ENCODE peak calls at places on chromosomes 13 and 19, in nine cellular contexts. B, H, Q, V, A, N, J, K and Y are unnamed samples.

GRCh38 chr13:35693142-35693784 is 216.8 kb upstream of the MAB21L1 start:
- DNase-seq in Q (no peak), H (no peak), B (no peak), K (no peak), A (peak), V (no peak), N (no peak), J (no peak), Y (no peak)

GRCh38 chr13:46551410-46552301 is 1.3 kb upstream of the LRCH1 start:
- DNase-seq in N (peak), Q (no peak), H (peak), A (peak), K (peak), B (peak), J (no peak), V (peak), Y (no peak)

GRCh38 chr13:111187879-111188643 is 73.0 kb downstream of the ARHGEF7 start:
- DNase-seq in N (no peak), V (peak), J (no peak), H (no peak), A (peak), Q (no peak), B (no peak), K (peak), Y (no peak)

GRCh38 chr19:16042533-16043085 is 33.7 kb upstream of the TPM4 start:
- DNase-seq in J (no peak), N (no peak), A (no peak), K (no peak), V (peak), Q (no peak), H (no peak), B (no peak), Y (no peak)

GRCh38 chr19:4194353-4194752 is 11.9 kb downstream of the ANKRD24 start:
- DNase-seq in Q (no peak), A (no peak), B (no peak), K (no peak), N (no peak), H (no peak), V (no peak), J (no peak), Y (no peak)

GRCh38 chr19:43699506-43700367 is 16.1 kb upstream of the IRGC start:
- DNase-seq in H (peak), N (no peak), A (peak), V (peak), J (no peak), Q (no peak), B (peak), K (peak), Y (no peak)

GRCh38 chr19:30718728-30719127 is 346.5 kb downstream of the ZNF536 start:
- DNase-seq in A (no peak), V (no peak), J (no peak), H (no peak), K (no peak), N (no peak), B (peak), Q (no peak), Y (no peak)

GRCh38 chr19:16223746-16224145 is 26.0 kb downstream of the AP1M1 start:
- DNase-seq in Q (no peak), V (no peak), N (no peak), K (no peak), A (no peak), J (no peak), B (no peak), H (no peak), Y (no peak)

GRCh38 chr19:48051345-48052033 is 7.6 kb upstream of the CABP5 start:
- DNase-seq in A (no peak), K (no peak), H (no peak), B (no peak), J (no peak), V (no peak), Q (no peak), N (no peak), Y (no peak)

GRCh38 chr19:10105241-10106099 is 692 bp upstream of the PPAN start:
- DNase-seq in H (no peak), J (no peak), N (peak), B (no peak), A (no peak), K (peak), V (no peak), Q (no peak), Y (no peak)

GRCh38 chr19:24000656-24001055 is 86.0 kb downstream of the ZNF726 start:
- DNase-seq in N (no peak), V (no peak), H (no peak), B (no peak), Q (no peak), A (no peak), K (no peak), J (no peak), Y (no peak)

GRCh38 chr19:46979770-46980105 is 39.9 kb upstream of the NPAS1 start:
- DNase-seq in J (no peak), N (no peak), V (no peak), K (no peak), Q (no peak), B (no peak), A (no peak), H (no peak), Y (no peak)

GRCh38 chr13:20090349-20090748 is 70.5 kb downstream of the GJA3 start:
- DNase-seq in B (no peak), A (peak), J (no peak), Q (no peak), H (no peak), N (no peak), V (no peak), K (no peak), Y (no peak)

GRCh38 chr13:95391325-95391724 is 90.1 kb upstream of the ABCC4 start:
- DNase-seq in H (no peak), V (no peak), N (no peak), Q (no peak), J (no peak), B (peak), A (peak), K (no peak), Y (no peak)

GRCh38 chr19:14558370-14559066 is 13.3 kb downstream of the NDUFB7 start:
- DNase-seq in B (no peak), N (no peak), Q (no peak), K (no peak), J (no peak), V (no peak), A (no peak), H (no peak), Y (no peak)

GRCh38 chr13:66915596-66916185 is 314.4 kb downstream of the PCDH9 start:
- DNase-seq in J (no peak), Q (no peak), A (peak), N (no peak), V (peak), K (no peak), H (no peak), B (no peak), Y (no peak)

GRCh38 chr13:78649997-78650724 is 8.8 kb downstream of the OBI1 start:
- DNase-seq in J (no peak), K (no peak), V (peak), B (no peak), H (no peak), N (no peak), Q (no peak), A (no peak), Y (no peak)

GRCh38 chr19:42032428-42032827 is 37.6 kb downstream of the GRIK5 start:
- DNase-seq in J (no peak), N (no peak), K (no peak), Q (peak), B (no peak), H (no peak), A (no peak), V (no peak), Y (no peak)

GRCh38 chr19:21603431-21604153 is 98.2 kb downstream of the ZNF429 start:
- DNase-seq in V (no peak), K (no peak), Q (no peak), N (no peak), J (no peak), A (no peak), H (no peak), B (no peak), Y (no peak)

GRCh38 chr19:36092566-36092965 is 18.4 kb upstream of the OVOL3 start:
- DNase-seq in J (no peak), N (no peak), Q (no peak), V (no peak), H (no peak), B (no peak), A (no peak), K (no peak), Y (no peak)

DNA sequence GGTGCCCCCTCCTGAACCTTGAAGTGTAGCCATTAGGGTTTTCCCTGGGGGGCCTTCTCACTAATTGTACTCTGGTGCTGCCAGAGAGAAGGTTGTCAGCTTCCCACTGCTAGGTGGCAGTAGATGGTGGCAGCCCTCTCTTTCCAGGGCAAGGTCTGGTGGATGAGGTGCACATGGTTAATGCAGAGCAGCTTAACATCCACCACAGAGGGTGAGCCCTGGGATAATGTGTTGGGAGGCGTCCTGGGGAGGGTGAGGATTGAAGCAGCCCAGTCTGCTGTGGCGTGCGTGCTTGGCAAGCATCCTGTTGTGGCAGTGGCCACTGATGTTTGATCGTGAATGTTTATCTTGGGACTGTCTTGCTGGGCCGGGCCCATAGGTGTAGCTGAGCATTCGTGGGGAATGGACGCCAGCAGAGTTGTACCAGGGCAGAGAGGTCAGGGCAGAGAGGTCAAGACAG is 5.8 kb downstream of the EGLN2 start:
- DNase-seq in H (no peak), J (no peak), K (no peak), N (no peak), B (no peak), Q (no peak), V (no peak), A (no peak), Y (no peak)
- TF ChIP-seq CTCF in H (no peak), J (no peak), K (no peak), N (no peak), B (no peak), Q (peak), V (peak), A (no peak), Y (no peak)

DNA sequence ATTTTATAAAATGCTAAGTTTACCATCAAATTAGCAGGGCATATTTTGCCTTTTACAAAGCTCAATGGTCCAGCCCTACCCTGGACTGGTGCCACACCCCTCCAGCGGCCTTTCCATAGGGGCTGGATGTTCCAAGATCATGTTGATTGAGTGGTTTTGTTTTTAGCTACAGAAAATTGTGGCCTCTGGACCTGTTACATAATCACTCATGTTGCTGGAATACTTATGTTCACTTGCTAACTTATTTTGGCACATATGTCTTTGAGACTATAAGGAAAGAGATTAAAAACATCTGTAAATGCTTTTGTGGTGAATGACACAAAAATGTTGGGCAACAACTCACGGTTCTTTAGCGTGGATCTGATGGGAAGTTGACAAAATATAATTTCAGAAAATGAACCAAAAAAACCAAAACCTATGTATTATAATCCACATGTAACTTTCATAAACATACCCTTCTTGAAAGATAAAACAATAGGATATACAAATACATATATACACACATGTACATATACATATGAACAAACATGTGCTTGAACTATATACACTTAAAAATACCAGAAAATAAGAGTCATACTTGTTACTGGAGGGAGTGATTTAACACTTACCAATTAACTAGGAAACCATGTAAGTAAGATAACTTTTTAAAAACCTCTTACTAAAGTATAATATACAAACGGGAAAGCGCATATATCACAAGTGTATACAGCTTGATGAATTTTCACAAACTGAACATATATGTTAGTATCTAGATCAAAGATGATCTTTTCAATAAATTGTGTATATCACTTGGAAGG is 46.6 kb upstream of the SLC15A1 start:
- DNase-seq in J (no peak), H (no peak), N (no peak), K (no peak), Q (peak), A (peak), V (peak), B (no peak), Y (no peak)
- TF ChIP-seq CTCF in J (no peak), H (no peak), N (no peak), K (no peak), Q (no peak), A (no peak), V (no peak), B (no peak), Y (no peak)

GRCh38 chr13:26953273-26953672 is 192.7 kb upstream of the GPR12 start:
- DNase-seq in V (no peak), B (no peak), H (no peak), Q (no peak), J (no peak), A (no peak), N (no peak), K (no peak), Y (no peak)
- TF ChIP-seq CTCF in V (no peak), B (no peak), H (no peak), Q (no peak), J (no peak), A (no peak), N (no peak), K (no peak), Y (no peak)

DNA sequence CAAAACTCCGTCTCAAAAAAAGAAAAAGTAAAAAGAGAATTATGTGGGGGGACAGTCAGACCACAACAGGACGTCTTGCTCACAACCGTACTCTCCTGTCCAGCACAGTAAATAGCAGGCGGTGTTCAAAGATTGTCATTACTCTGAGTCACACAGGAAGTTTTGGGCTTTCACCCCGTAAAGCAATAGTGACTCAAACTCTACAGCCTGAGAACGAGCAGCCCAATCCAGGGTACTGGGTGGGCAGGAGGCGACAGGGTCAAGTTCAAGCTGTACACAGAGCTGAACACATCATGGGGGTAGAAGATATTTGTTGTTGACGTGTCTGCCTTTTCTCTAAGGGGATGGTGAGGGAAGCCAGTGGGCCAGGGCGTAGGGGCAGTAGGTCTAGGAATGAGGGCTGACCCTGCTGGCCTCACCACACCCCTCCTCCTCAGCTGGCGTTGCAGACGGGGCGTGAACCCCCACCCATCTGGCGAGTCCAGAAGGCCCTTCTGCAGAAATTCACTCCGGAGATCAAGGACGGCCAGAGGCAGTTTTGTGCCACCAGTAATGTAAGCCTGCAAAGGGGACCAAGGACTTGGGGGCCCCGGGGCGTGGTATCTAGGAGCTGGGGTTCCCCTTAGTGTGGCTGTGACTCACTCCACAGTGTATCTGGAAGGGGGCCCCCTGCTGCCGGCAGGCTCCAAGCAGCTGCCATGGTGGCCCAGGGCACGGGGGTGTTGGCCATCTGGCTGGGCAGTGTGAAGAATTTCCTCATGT is 23.3 kb downstream of the PRR12 start:
- DNase-seq in B (no peak), J (no peak), K (peak), A (peak), H (no peak), V (peak), Q (peak), N (no peak), Y (no peak)
- TF ChIP-seq CTCF in B (no peak), J (no peak), K (no peak), A (no peak), H (no peak), V (peak), Q (no peak), N (no peak), Y (no peak)

GRCh38 chr19:907183-907853 is 5.7 kb downstream of the R3HDM4 start:
- DNase-seq in A (no peak), J (no peak), V (no peak), N (no peak), K (peak), H (no peak), B (no peak), Q (no peak), Y (no peak)
- TF ChIP-seq CTCF in A (no peak), J (no peak), V (no peak), N (no peak), K (no peak), H (no peak), B (no peak), Q (no peak), Y (no peak)

GRCh38 chr19:45591638-45592005 is 7.0 kb upstream of the OPA3 start:
- DNase-seq in J (no peak), Q (no peak), V (no peak), K (no peak), B (no peak), H (no peak), N (no peak), A (no peak), Y (no peak)

GRCh38 chr19:45592366-45592765 is 7.8 kb upstream of the OPA3 start:
- DNase-seq in H (no peak), Q (no peak), J (no peak), V (no peak), A (no peak), B (no peak), N (no peak), K (no peak), Y (no peak)

GRCh38 chr19:45589768-45590167 is 5.2 kb upstream of the OPA3 start:
- DNase-seq in A (no peak), H (no peak), K (no peak), V (no peak), J (no peak), N (no peak), B (no peak), Q (no peak), Y (no peak)

GRCh38 chr19:45590300-45591003 is 5.8 kb upstream of the OPA3 start:
- DNase-seq in H (no peak), V (no peak), A (no peak), K (no peak), J (no peak), N (no peak), Q (no peak), B (no peak), Y (no peak)

GRCh38 chr19:45591004-45591637 is 6.5 kb upstream of the OPA3 start:
- DNase-seq in B (no peak), Q (no peak), V (peak), A (peak), H (peak), N (peak), K (peak), J (no peak), Y (no peak)
- TF ChIP-seq CTCF in B (no peak), Q (peak), V (peak), A (peak), H (peak), N (no peak), K (peak), J (no peak), Y (peak)